ENCODE peak calls at places on chromosomes 1 and 21, in four cellular contexts. E is effector memory CD4-positive, alpha-beta T cell; B is prostate gland; U is heart left ventricle. C is an unnamed sample.

GRCh38 chr1:77039739-77040138 is 172.5 kb downstream of the ST6GALNAC5 start:
- DNase-seq in U (no peak), B (no peak), E (no peak), C (peak)

GRCh38 chr1:167198518-167199133 is 22.1 kb upstream of the POU2F1 start:
- DNase-seq in U (no peak), B (no peak), E (no peak), C (no peak)

GRCh38 chr1:186559601-186560116 is 98.7 kb upstream of the PDC start:
- DNase-seq in E (no peak), B (no peak), U (no peak), C (no peak)

GRCh38 chr1:201350361-201350725 is 27.1 kb downstream of the TNNT2 start:
- DNase-seq in B (no peak), E (no peak), U (no peak), C (no peak)

GRCh38 chr1:224205438-224205840 is 22.4 kb downstream of the DEGS1 start:
- DNase-seq in B (no peak), E (no peak), U (no peak), C (no peak)

GRCh38 chr1:77536813-77537212 is 145.6 kb downstream of the ZZZ3 start:
- DNase-seq in B (no peak), U (no peak), E (no peak), C (no peak)

GRCh38 chr1:245751111-245751510 is 596.3 kb downstream of the KIF26B start:
- DNase-seq in U (no peak), E (no peak), B (no peak), C (no peak)

GRCh38 chr1:181314959-181315358 is 168.4 kb upstream of the CACNA1E start:
- DNase-seq in E (no peak), U (no peak), B (no peak), C (no peak)

GRCh38 chr1:66840929-66841328 is 39.9 kb upstream of the INSL5 start:
- DNase-seq in B (no peak), E (no peak), U (no peak), C (no peak)

GRCh38 chr1:81834268-81834667 is 33.5 kb downstream of the ADGRL2 start:
- DNase-seq in U (no peak), E (no peak), B (no peak), C (no peak)

GRCh38 chr1:221810406-221810805 is 68.5 kb upstream of the DUSP10 start:
- DNase-seq in E (no peak), B (no peak), U (no peak), C (no peak)

GRCh38 chr1:116118471-116118870 is 7.3 kb downstream of the MAB21L3 start:
- DNase-seq in B (no peak), E (no peak), U (no peak), C (no peak)

GRCh38 chr1:19220991-19221390 is 10.9 kb upstream of the UBR4 start:
- DNase-seq in E (no peak), B (no peak), U (no peak), C (peak)

GRCh38 chr1:73980324-73981040 is 217.5 kb downstream of the LRRIQ3 start:
- DNase-seq in U (no peak), E (no peak), B (no peak), C (no peak)

GRCh38 chr1:72202761-72203160 is 79.6 kb downstream of the NEGR1 start:
- DNase-seq in E (no peak), B (no peak), U (no peak), C (no peak)

GRCh38 chr1:220124542-220124941 is 30.6 kb downstream of the IARS2 start:
- DNase-seq in U (no peak), E (no peak), B (no peak), C (no peak)

GRCh38 chr1:89971600-89971999 is 23.3 kb upstream of the ZNF326 start:
- DNase-seq in E (no peak), U (no peak), B (no peak), C (no peak)

GRCh38 chr1:65558215-65558614 is 137.7 kb downstream of the LEPR start:
- DNase-seq in E (no peak), U (no peak), B (no peak), C (no peak)

GRCh38 chr1:169414927-169415326 is 12.3 kb downstream of the CCDC181 start:
- DNase-seq in B (no peak), U (no peak), E (no peak), C (no peak)

GRCh38 chr1:81505831-81506230 is 294.9 kb upstream of the ADGRL2 start:
- DNase-seq in B (no peak), E (no peak), U (no peak), C (no peak)

GRCh38 chr1:65992160-65993046 is 199.7 kb downstream of the PDE4B start:
- DNase-seq in U (no peak), E (no peak), B (no peak), C (no peak)

GRCh38 chr1:201093561-201093960 is 18.7 kb downstream of the CACNA1S start:
- DNase-seq in B (no peak), E (no peak), U (no peak), C (no peak)

GRCh38 chr21:39659070-39659815 is 46.5 kb downstream of the B3GALT5 start:
- DNase-seq in B (no peak), U (no peak), E (no peak), C (no peak)

GRCh38 chr1:156540955-156541354 is 31.4 kb downstream of the IQGAP3 start:
- DNase-seq in E (no peak), U (no peak), B (no peak), C (no peak)

GRCh38 chr1:24724345-24725208 is 20.7 kb upstream of the CLIC4 start:
- DNase-seq in E (no peak), U (no peak), B (no peak), C (no peak)

GRCh38 chr21:35351434-35351833 is 302.3 kb upstream of the RUNX1 start:
- DNase-seq in E (no peak), B (no peak), U (no peak), C (no peak)